ENCODE peak calls at places on chromosome 17, in five cellular contexts. R is stomach, M is prostate gland, W is transverse colon, V is HCT116. I is an unnamed sample.

GRCh38 chr17:56593073-56593740 is at the start of gene NOG:
- DNase-seq in R (no peak), M (peak; percentile 29), W (no peak), V (no peak), I (no peak)

GRCh38 chr17:15957206-15957605 is 12.3 kb downstream of the ADORA2B start:
- DNase-seq in R (no peak), M (no peak), W (no peak), V (peak; percentile 86), I (no peak)

GRCh38 chr17:885971-886571 is 93.5 kb downstream of the NXN start:
- DNase-seq in R (peak; percentile 72), M (peak; percentile 86), W (peak; percentile 52), V (no peak), I (no peak)

GRCh38 chr17:46962374-46962790 is 16.7 kb downstream of the RPRML start:
- DNase-seq in R (no peak), M (no peak), W (no peak), V (no peak), I (no peak)

GRCh38 chr17:69761767-69762321 is 313.2 kb upstream of the KCNJ16 start:
- DNase-seq in R (no peak), M (no peak), W (no peak), V (no peak), I (peak; percentile 61)

GRCh38 chr17:73064084-73064938 is 28.2 kb downstream of the SLC39A11 start:
- DNase-seq in R (peak; percentile 34), M (no peak), W (no peak), V (no peak), I (no peak)

GRCh38 chr17:66468241-66469087 is 166.1 kb downstream of the PRKCA start:
- DNase-seq in R (no peak), M (no peak), W (no peak), V (no peak), I (no peak)

GRCh38 chr17:29565643-29566472 is 979 bp downstream of the ABHD15 start:
- DNase-seq in R (peak; percentile 59), M (peak; percentile 5), W (peak; percentile 71), V (peak; percentile 22), I (no peak)

GRCh38 chr17:51029568-51030463 is 90.9 kb downstream of the SPAG9 start:
- DNase-seq in R (no peak), M (no peak), W (no peak), V (no peak), I (no peak)

GRCh38 chr17:1471490-1471889 is 15.5 kb upstream of the CRK start:
- DNase-seq in R (no peak), M (no peak), W (no peak), V (no peak), I (no peak)

GRCh38 chr17:76550712-76551615 is 11.1 kb downstream of the PRCD start:
- DNase-seq in R (no peak), M (peak; percentile 66), W (no peak), V (no peak), I (no peak)

GRCh38 chr17:50638851-50639767 is 4.4 kb downstream of the ABCC3 start:
- DNase-seq in R (peak; percentile 99), M (peak; percentile 96), W (peak; percentile 95), V (peak; percentile 99), I (peak; percentile 96)

GRCh38 chr17:1847191-1847590 is 17.4 kb downstream of the RPA1 start:
- DNase-seq in R (no peak), M (no peak), W (no peak), V (no peak), I (no peak)

GRCh38 chr17:14033166-14033565 is 36.1 kb upstream of the COX10 start:
- DNase-seq in R (no peak), M (no peak), W (no peak), V (no peak), I (no peak)

GRCh38 chr17:9577402-9577709 is 914 bp downstream of the CFAP52 start:
- DNase-seq in R (no peak), M (no peak), W (no peak), V (no peak), I (no peak)

GRCh38 chr17:66711936-66712335 is 123.0 kb upstream of the CACNG5 start:
- DNase-seq in R (peak; percentile 69), M (peak; percentile 84), W (peak; percentile 84), V (no peak), I (no peak)

GRCh38 chr17:31481783-31482081 is 90.3 kb downstream of the RAB11FIP4 start:
- DNase-seq in R (no peak), M (no peak), W (no peak), V (no peak), I (no peak)

GRCh38 chr17:63246344-63246743 is 199.8 kb downstream of the CYB561 start:
- DNase-seq in R (no peak), M (no peak), W (no peak), V (no peak), I (no peak)

GRCh38 chr17:73261952-73262675 is 434 bp upstream of the CPSF4L start:
- DNase-seq in R (peak; percentile 76), M (peak; percentile 77), W (peak; percentile 83), V (no peak), I (no peak)

GRCh38 chr17:36183001-36183810 is 6.8 kb upstream of the TBC1D3B start:
- DNase-seq in R (peak; percentile 67), M (peak; percentile 64), W (peak; percentile 68), V (peak; percentile 39), I (no peak)

GRCh38 chr17:49971848-49972485 is 3.0 kb downstream of the DLX4 start:
- DNase-seq in R (no peak), M (no peak), W (no peak), V (no peak), I (no peak)

GRCh38 chr17:40760105-40761016 is 5.2 kb upstream of the KRT25 start:
- DNase-seq in R (no peak), M (no peak), W (no peak), V (no peak), I (no peak)
- H3K9me3 ChIP-seq in R (peaks cover 53% of the 10 kb centered on the region), M (no peaks in the 10 kb centered on the region), W (peaks cover 17% of the 10 kb centered on the region), V (peaks cover 8% of the 10 kb centered on the region), I (peaks cover 17% of the 10 kb centered on the region)

GRCh38 chr17:10683853-10684252 is 13.5 kb downstream of the SCO1 start:
- DNase-seq in R (no peak), M (no peak), W (no peak), V (peak; percentile 28), I (no peak)
- TF ChIP-seq POLR2AphosphoS5 in R (no peak), M (no peak), W (no peak), V (no peak), I (no peak)

GRCh38 chr17:59427996-59428395 is 96.5 kb downstream of the YPEL2 start:
- DNase-seq in R (no peak), M (no peak), W (no peak), V (no peak), I (no peak)
- H3K4me3 ChIP-seq in R (no peak overlapping the region), M (no peak overlapping the region), W (no peak overlapping the region), V (no peak overlapping the region), I (no peak overlapping the region)

DNA sequence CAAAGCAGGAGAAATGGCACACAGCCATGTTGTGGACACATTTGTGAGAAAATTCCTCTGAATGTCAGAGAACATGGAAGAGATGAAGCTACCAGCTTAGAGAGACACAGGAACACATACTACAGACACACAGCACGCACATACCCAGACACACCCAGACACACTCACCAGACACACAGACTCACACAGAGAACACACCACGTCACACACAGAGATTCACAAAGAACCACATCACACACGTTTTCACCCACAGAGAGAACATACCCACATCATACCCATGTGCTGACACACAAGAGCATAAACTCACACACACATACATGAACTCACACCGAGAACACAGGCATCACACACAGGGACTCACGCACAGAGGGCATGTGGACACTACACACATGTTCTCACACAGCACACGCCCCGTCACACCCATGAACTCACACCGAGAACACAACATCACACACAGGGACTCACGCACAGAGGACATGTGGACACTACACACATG is 124.9 kb downstream of the METRNL start:
- DNase-seq in R (no peak), M (peak; percentile 2), W (no peak), V (no peak), I (no peak)
- H3K9me3 ChIP-seq in R (no peaks in the 10 kb centered on the region), M (no peaks in the 10 kb centered on the region), W (no peaks in the 10 kb centered on the region), V (peaks cover 15% of the 10 kb centered on the region), I (no peaks in the 10 kb centered on the region)

GRCh38 chr17:17877548-17878358 is 41.0 kb upstream of the SREBF1 start:
- DNase-seq in R (peak; percentile 89), M (peak; percentile 87), W (peak; percentile 55), V (no peak), I (no peak)
- TF ChIP-seq POLR2AphosphoS5 in R (peak; percentile 68), M (peak; percentile 89), W (peak; percentile 53), V (no peak), I (no peak)

DNA sequence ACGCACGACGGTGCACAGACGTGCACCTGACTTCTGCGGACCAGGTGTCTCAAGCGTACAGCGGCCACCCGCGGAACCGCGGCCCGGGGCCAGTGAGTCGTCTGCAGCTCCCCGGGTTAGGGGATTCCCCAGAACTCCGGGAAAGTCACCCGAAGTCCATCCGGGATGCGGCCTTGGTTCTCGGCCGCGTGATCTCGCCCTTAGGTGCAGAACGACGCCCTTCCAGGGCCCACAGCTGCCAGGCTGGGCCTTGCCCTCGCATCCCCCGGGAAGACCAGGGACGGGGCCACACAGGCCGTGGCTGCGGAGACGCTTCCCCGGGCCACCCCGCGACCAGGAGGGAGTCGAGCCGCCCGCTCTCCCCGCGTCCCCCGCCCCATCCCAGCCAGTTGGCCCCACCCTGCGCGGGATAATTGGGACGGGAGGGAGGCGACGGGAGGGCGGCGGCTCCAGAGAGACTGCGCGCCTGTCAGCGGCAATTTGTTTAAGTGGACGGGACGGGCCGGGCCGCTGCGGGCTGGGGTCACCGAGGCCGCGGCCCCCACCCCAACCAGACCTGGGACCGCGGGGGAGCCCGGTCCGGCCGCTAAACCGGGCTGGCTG is 3.6 kb upstream of the TBX2 start:
- DNase-seq in R (no peak), M (no peak), W (no peak), V (no peak), I (no peak)
- H3K4me3 ChIP-seq in R (peak overlapping the region; percentile 56), M (peak overlapping the region; percentile 37), W (no peak overlapping the region), V (no peak overlapping the region), I (no peak overlapping the region)

DNA sequence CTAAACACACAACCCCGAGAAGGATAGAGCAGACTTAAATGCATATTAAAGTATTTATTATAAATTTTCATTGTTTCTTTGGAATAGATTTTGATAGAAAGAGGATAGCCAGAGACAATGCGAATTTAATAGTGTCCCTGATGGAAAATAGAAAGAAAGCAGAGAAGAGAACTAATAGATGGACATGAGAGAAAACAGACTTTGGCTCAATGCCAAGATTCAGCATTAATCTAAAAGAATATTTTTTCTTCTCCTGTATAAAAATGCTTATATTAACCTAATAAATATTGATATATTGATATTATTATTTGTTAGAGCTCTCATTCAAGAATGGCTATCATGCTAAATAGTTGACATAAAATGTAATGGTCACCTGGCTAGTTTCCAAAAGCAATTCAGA is 173.4 kb downstream of the KIF2B start:
- DNase-seq in R (no peak), M (no peak), W (no peak), V (no peak), I (no peak)
- H3K9me3 ChIP-seq in R (no peaks in the 10 kb centered on the region), M (no peaks in the 10 kb centered on the region), W (no peaks in the 10 kb centered on the region), V (peaks cover 49% of the 10 kb centered on the region), I (no peaks in the 10 kb centered on the region)

GRCh38 chr17:78306913-78307312 is 53.0 kb downstream of the SOCS3 start:
- DNase-seq in R (no peak), M (no peak), W (no peak), V (no peak), I (no peak)

GRCh38 chr17:78305801-78306200 is 54.1 kb downstream of the SOCS3 start:
- DNase-seq in R (no peak), M (no peak), W (no peak), V (no peak), I (no peak)

GRCh38 chr17:78301821-78302213 is 58.1 kb downstream of the SOCS3 start:
- DNase-seq in R (no peak), M (no peak), W (no peak), V (no peak), I (no peak)

GRCh38 chr17:78302478-78302877 is 57.4 kb downstream of the SOCS3 start:
- DNase-seq in R (no peak), M (no peak), W (no peak), V (no peak), I (no peak)

GRCh38 chr17:78304549-78305037 is 55.3 kb downstream of the SOCS3 start:
- DNase-seq in R (no peak), M (no peak), W (no peak), V (no peak), I (no peak)
- TF ChIP-seq POLR2AphosphoS5 in R (no peak), M (no peak), W (no peak), V (no peak), I (no peak)